ENCODE peak calls at places on chromosomes 16 and 17, in eight cellular contexts. C is GM23338, F is endothelial cell of umbilical vein, X is breast epithelium, S is spleen, T is SK-N-SH, R is sigmoid colon, H is GM12878. U is an unnamed sample. For H3K4me1, the result is how much of the 10 kb centered on the place peaks cover.

GRCh38 chr17:1590031-1590746 is 27.6 kb upstream of the PITPNA start:
- DNase-seq in S (no peak), F (peak), X (no peak), C (no peak), H (no peak), T (no peak), R (no peak), U (peak)

GRCh38 chr17:44220211-44221071 is 966 bp upstream of the UBTF start:
- DNase-seq in F (peak), T (peak), R (peak), H (no peak), C (peak), S (peak), X (no peak), U (peak)

GRCh38 chr17:7034955-7035590 is 742 bp upstream of the SLC16A13 start:
- DNase-seq in S (no peak), H (no peak), T (no peak), R (no peak), F (peak), C (no peak), X (no peak), U (no peak)

GRCh38 chr17:13030459-13031305 is 12.9 kb upstream of the ELAC2 start:
- DNase-seq in C (peak), R (no peak), H (no peak), S (no peak), F (peak), T (peak), X (no peak), U (no peak)

GRCh38 chr16:49776085-49776501 is 79.8 kb downstream of the ZNF423 start:
- DNase-seq in R (no peak), T (peak), C (peak), X (no peak), S (no peak), F (peak), H (no peak), U (no peak)

GRCh38 chr16:67117716-67118115 is 8.0 kb downstream of the PHAF1 start:
- DNase-seq in X (no peak), S (no peak), R (peak), T (no peak), C (no peak), H (no peak), F (no peak), U (no peak)

GRCh38 chr17:48586355-48586924 is 3.6 kb downstream of the HOXB3 start:
- DNase-seq in H (no peak), T (no peak), C (no peak), S (no peak), R (no peak), F (peak), X (no peak), U (no peak)

GRCh38 chr17:20896153-20896649 is 146.6 kb downstream of the USP22 start:
- DNase-seq in H (no peak), S (no peak), X (no peak), T (no peak), R (peak), F (peak), C (peak), U (peak)

GRCh38 chr17:9346296-9346926 is 229.2 kb downstream of the STX8 start:
- DNase-seq in X (no peak), S (no peak), H (no peak), C (no peak), R (no peak), F (no peak), T (no peak), U (no peak)

GRCh38 chr17:77460514-77461046 is 319.8 kb downstream of the SEC14L1 start:
- DNase-seq in T (no peak), F (no peak), X (no peak), C (no peak), S (no peak), H (no peak), R (no peak), U (no peak)

GRCh38 chr17:27912989-27913388 is 19.8 kb upstream of the LYRM9 start:
- DNase-seq in C (no peak), S (no peak), H (no peak), T (no peak), X (no peak), F (no peak), R (no peak), U (no peak)

GRCh38 chr17:64460955-64461354 is 12.0 kb downstream of the MILR1 start:
- DNase-seq in T (no peak), F (peak), X (no peak), C (no peak), S (no peak), H (no peak), R (no peak), U (no peak)

GRCh38 chr16:11481987-11482386 is 104.7 kb downstream of the LITAF start:
- DNase-seq in R (no peak), H (no peak), C (no peak), X (no peak), S (no peak), T (no peak), F (no peak), U (no peak)

GRCh38 chr16:63629272-63629671 is 1492.6 kb downstream of the CDH11 start:
- DNase-seq in H (no peak), T (no peak), X (no peak), F (no peak), C (no peak), S (no peak), R (no peak), U (no peak)

GRCh38 chr16:63628812-63629211 is 1493.1 kb downstream of the CDH11 start:
- DNase-seq in S (no peak), F (no peak), X (no peak), T (no peak), H (no peak), C (peak), R (no peak), U (no peak)

GRCh38 chr16:63623551-63624039 is 1498.3 kb downstream of the CDH11 start:
- DNase-seq in F (no peak), X (no peak), C (no peak), T (no peak), S (no peak), H (no peak), R (no peak), U (no peak)

DNA sequence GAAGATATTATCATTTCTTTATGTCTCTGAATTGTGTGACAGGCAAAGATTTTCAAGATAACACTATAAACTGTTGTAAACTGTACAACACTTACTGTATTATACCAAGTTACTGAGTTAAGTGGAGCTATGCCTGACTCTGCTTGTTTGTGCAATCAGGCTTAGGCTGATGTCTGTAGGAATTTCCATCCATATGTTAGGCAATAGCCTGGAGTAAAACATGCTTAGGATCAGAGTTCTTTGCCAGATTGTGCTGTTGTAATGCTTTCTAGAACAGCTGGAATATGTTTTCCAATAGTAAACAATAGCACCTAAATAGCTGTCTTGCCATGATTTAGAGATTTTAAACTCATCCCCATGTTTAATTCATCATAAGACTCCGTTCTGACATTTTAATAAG is 1496.7 kb downstream of the CDH11 start:
- DNase-seq in H (no peak), T (no peak), S (no peak), F (no peak), X (no peak), C (no peak), R (no peak), U (no peak)
- H3K4me1 ChIP-seq in H (under half), T (under half), S (under half), F (under half), X (under half), C (under half), R (under half), U (under half)

GRCh38 chr16:86193528-86194193 is 294.7 kb downstream of the IRF8 start:
- DNase-seq in F (no peak), T (no peak), C (no peak), H (no peak), R (no peak), S (no peak), X (no peak), U (no peak)
- TF ChIP-seq POLR2AphosphoS5 in F (no peak), T (no peak), C (no peak), H (no peak), R (no peak), S (no peak), X (no peak), U (no peak)

GRCh38 chr16:56848056-56848936 is 16.7 kb upstream of the SLC12A3 start:
- DNase-seq in X (no peak), T (no peak), R (no peak), S (peak), F (peak), H (no peak), C (no peak), U (no peak)

GRCh38 chr16:56852401-56852730 is 12.6 kb upstream of the SLC12A3 start:
- DNase-seq in X (no peak), T (no peak), S (no peak), C (no peak), H (no peak), F (no peak), R (no peak), U (no peak)

GRCh38 chr16:56848955-56849689 is 15.9 kb upstream of the SLC12A3 start:
- DNase-seq in T (no peak), F (peak), R (no peak), S (no peak), H (no peak), X (no peak), C (no peak), U (no peak)

GRCh38 chr16:56851671-56852400 is 13.2 kb upstream of the SLC12A3 start:
- DNase-seq in F (peak), T (no peak), S (peak), R (peak), H (no peak), C (peak), X (no peak), U (no peak)

DNA sequence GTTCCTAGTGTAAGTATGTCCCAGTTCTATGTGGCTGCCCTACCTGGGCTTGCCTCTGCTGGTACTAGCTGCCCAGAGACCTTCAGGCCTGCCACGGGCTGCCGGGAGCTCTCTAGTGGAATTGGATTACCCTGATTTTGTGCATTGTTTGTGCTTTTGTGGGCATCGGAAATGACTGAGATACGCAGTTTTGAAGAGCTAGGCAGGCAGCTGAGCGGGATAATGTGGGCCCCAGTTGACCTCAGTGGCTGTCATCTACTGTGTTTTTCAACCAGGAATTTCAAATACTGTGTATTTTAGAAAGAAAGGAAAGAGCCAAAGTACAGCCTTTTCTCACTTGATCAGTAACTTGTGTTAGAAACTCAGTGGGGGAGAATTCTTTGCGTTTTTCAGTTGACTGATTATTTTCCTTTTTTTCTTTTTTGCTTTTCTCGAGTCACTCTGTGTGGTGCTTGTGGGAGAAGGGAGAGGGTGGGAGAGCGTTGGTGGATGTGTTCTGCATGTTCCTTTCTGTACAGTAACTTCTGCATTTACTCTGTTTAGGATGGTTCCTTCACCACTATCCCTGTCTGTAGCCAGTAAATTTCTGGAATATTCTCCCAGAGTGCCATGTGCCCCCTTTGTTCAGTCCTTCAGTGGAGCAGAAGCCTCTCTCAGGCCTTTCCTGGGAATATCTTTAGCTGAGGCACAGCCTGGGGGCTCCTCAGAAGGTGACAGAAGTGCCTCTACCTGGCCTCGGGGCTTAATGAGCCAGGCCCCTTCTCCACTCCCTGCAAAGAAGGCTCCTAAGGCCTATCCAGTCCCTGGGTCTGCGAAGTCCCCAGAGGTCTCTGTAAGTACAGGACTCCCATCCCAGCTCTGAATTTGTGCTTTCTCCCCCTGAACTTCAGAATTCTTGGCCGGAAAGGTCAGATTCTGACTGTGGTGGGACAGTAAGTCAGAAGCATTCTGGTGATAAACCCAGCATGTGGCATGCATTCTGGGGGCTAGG is 15.0 kb upstream of the SLC12A3 start:
- DNase-seq in H (no peak), X (no peak), S (peak), R (no peak), T (no peak), C (no peak), F (no peak), U (no peak)
- H3K4me1 ChIP-seq in H (under half), X (under half), S (under half), R (under half), T (under half), C (under half), F (under half), U (under half)

GRCh38 chr16:13168091-13168572 is 266.7 kb downstream of the SHISA9 start:
- DNase-seq in H (no peak), X (no peak), T (peak), C (peak), R (no peak), S (no peak), F (no peak), U (no peak)

DNA sequence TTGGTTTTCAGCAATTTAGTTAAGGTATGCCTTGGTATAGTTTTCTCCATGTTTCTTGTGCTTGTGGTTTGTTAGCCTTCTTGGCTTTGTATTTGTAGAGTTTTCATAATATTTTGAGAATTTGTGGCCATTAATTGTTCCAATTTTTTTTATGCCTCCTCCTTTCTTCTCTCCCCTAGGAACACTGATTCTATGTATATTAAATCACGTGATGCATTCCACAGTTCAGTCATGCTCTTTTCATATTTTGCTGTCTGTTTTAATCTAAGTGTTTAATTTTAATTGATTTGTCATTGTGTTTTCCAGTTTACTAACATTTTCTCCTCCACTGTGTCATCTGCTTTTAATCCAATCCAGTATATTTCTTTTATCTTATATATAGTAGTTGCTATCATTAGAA is 263.6 kb downstream of the SHISA9 start:
- DNase-seq in R (no peak), F (no peak), X (no peak), S (no peak), C (no peak), H (no peak), T (no peak), U (no peak)
- TF ChIP-seq POLR2AphosphoS5 in R (no peak), F (no peak), X (no peak), S (no peak), C (no peak), H (no peak), T (no peak), U (no peak)

GRCh38 chr17:32503251-32504165 is 16.7 kb downstream of the CDK5R1 start:
- DNase-seq in X (no peak), H (peak), T (no peak), S (peak), R (no peak), C (no peak), F (peak), U (no peak)
- H3K4me1 ChIP-seq in X (under half), H (under half), T (under half), S (under half), R (under half), C (under half), F (under half), U (under half)

U was measured in stomach.